ENCODE peak calls at places on chromosomes 5 and 9, in seven cellular contexts. X, Y, N, G, Q, J and U are unnamed samples.

GRCh38 chr5:170752257-170753215 is 31.0 kb upstream of the GABRP start:
- DNase-seq in X (no peak), Y (no peak), N (no peak), G (no peak), Q (no peak), J (peak), U (no peak)

GRCh38 chr5:42951169-42951846 is 88.8 kb downstream of the ANXA2R start:
- DNase-seq in X (no peak), Y (no peak), N (peak), G (peak), Q (peak), J (no peak), U (no peak)

GRCh38 chr9:4022435-4023067 is 277.3 kb downstream of the GLIS3 start:
- DNase-seq in X (no peak), Y (no peak), N (no peak), G (no peak), Q (no peak), J (no peak), U (no peak)

GRCh38 chr9:120723547-120723946 is 9.3 kb upstream of the MEGF9 start:
- DNase-seq in X (peak), Y (no peak), N (no peak), G (no peak), Q (no peak), J (no peak), U (no peak)

GRCh38 chr9:113542016-113542415 is 78.5 kb downstream of the RGS3 start:
- DNase-seq in X (no peak), Y (no peak), N (no peak), G (no peak), Q (no peak), J (peak), U (no peak)

GRCh38 chr9:132451276-132451675 is 41.3 kb downstream of the CFAP77 start:
- DNase-seq in X (no peak), Y (no peak), N (no peak), G (peak), Q (no peak), J (no peak), U (no peak)

GRCh38 chr5:142685418-142686209 is at the start of gene FGF1:
- DNase-seq in X (peak), Y (no peak), N (peak), G (no peak), Q (peak), J (peak), U (no peak)

GRCh38 chr9:137647096-137647709 is 28.4 kb downstream of the EHMT1 start:
- DNase-seq in X (no peak), Y (no peak), N (no peak), G (no peak), Q (no peak), J (no peak), U (peak)

GRCh38 chr5:119321569-119322311 is 34.1 kb upstream of the TNFAIP8 start:
- DNase-seq in X (no peak), Y (no peak), N (no peak), G (no peak), Q (no peak), J (no peak), U (no peak)

GRCh38 chr5:41876678-41877077 is 6.5 kb upstream of the OXCT1 start:
- DNase-seq in X (no peak), Y (no peak), N (no peak), G (no peak), Q (no peak), J (no peak), U (no peak)

GRCh38 chr5:57316798-57317327 is 143.0 kb downstream of the GPBP1 start:
- DNase-seq in X (peak), Y (peak), N (no peak), G (no peak), Q (no peak), J (no peak), U (no peak)

GRCh38 chr5:173394701-173395100 is 66.5 kb upstream of the STC2 start:
- DNase-seq in X (no peak), Y (peak), N (no peak), G (no peak), Q (no peak), J (no peak), U (no peak)

GRCh38 chr5:138064526-138064925 is 19.3 kb upstream of the WNT8A start:
- DNase-seq in X (no peak), Y (no peak), N (no peak), G (no peak), Q (no peak), J (peak), U (no peak)

GRCh38 chr9:124263158-124263557 is 5.4 kb downstream of the NEK6 start:
- DNase-seq in X (no peak), Y (no peak), N (no peak), G (no peak), Q (peak), J (no peak), U (no peak)

GRCh38 chr5:63960646-63961045 is 1.6 kb downstream of the HTR1A start:
- DNase-seq in X (no peak), Y (no peak), N (no peak), G (no peak), Q (peak), J (no peak), U (peak)

GRCh38 chr9:135077497-135078200 is 9.8 kb upstream of the OLFM1 start:
- DNase-seq in X (peak), Y (peak), N (peak), G (no peak), Q (peak), J (peak), U (no peak)

GRCh38 chr5:132655821-132656773 is 1.9 kb upstream of the IL13 start:
- DNase-seq in X (peak), Y (no peak), N (no peak), G (peak), Q (peak), J (peak), U (no peak)

GRCh38 chr9:18820566-18821095 is 212.4 kb downstream of the SAXO1 start:
- DNase-seq in X (no peak), Y (no peak), N (no peak), G (no peak), Q (no peak), J (no peak), U (no peak)

GRCh38 chr5:149317281-149318048 is 27.8 kb upstream of the GRPEL2 start:
- DNase-seq in X (peak), Y (peak), N (no peak), G (peak), Q (peak), J (peak), U (no peak)

GRCh38 chr5:8633706-8634105 is 764.8 kb downstream of the MTRR start:
- DNase-seq in X (peak), Y (peak), N (no peak), G (no peak), Q (no peak), J (no peak), U (no peak)

GRCh38 chr9:29214162-29214520 is 1640.9 kb upstream of the C9orf72 start:
- DNase-seq in X (peak), Y (peak), N (no peak), G (no peak), Q (peak), J (peak), U (no peak)

GRCh38 chr9:132161743-132162187 is at the start of gene NTNG2:
- DNase-seq in X (no peak), Y (no peak), N (no peak), G (peak), Q (no peak), J (no peak), U (no peak)

GRCh38 chr9:76637426-76637825 is 126.8 kb upstream of the PCA3 start:
- DNase-seq in X (no peak), Y (no peak), N (no peak), G (no peak), Q (no peak), J (no peak), U (no peak)

GRCh38 chr5:99104538-99105132 is 175.8 kb upstream of the CHD1 start:
- DNase-seq in X (peak), Y (peak), N (no peak), G (no peak), Q (peak), J (no peak), U (no peak)

GRCh38 chr9:107274953-107275422 is 8.1 kb upstream of the RAD23B start:
- DNase-seq in X (peak), Y (peak), N (no peak), G (no peak), Q (no peak), J (no peak), U (no peak)

GRCh38 chr9:135971892-135972291 is 10.7 kb upstream of the UBAC1 start:
- DNase-seq in X (no peak), Y (peak), N (no peak), G (peak), Q (no peak), J (peak), U (no peak)

GRCh38 chr9:133075925-133076324 is 14.1 kb downstream of the CEL start:
- DNase-seq in X (peak), Y (peak), N (no peak), G (no peak), Q (no peak), J (no peak), U (no peak)

GRCh38 chr5:7714697-7715096 is 136.2 kb downstream of the CFAP90 start:
- DNase-seq in X (no peak), Y (no peak), N (no peak), G (no peak), Q (no peak), J (no peak), U (peak)

GRCh38 chr5:174100490-174100889 is 55.0 kb downstream of the NSG2 start:
- DNase-seq in X (no peak), Y (no peak), N (no peak), G (no peak), Q (no peak), J (peak), U (no peak)

GRCh38 chr5:180792287-180792964 is 10.2 kb downstream of the MGAT1 start:
- DNase-seq in X (no peak), Y (no peak), N (no peak), G (no peak), Q (no peak), J (no peak), U (peak)

GRCh38 chr9:38075272-38075671 is 6.2 kb upstream of the SHB start:
- DNase-seq in X (no peak), Y (no peak), N (no peak), G (no peak), Q (no peak), J (peak), U (no peak)

GRCh38 chr5:128708841-128709240 is 170.8 kb upstream of the FBN2 start:
- DNase-seq in X (no peak), Y (no peak), N (no peak), G (no peak), Q (no peak), J (no peak), U (no peak)

GRCh38 chr9:92770005-92770995 is 5.7 kb upstream of the BICD2 start:
- DNase-seq in X (no peak), Y (no peak), N (no peak), G (no peak), Q (no peak), J (peak), U (no peak)

GRCh38 chr5:172881691-172882370 is 47.8 kb downstream of the ERGIC1 start:
- DNase-seq in X (peak), Y (peak), N (no peak), G (peak), Q (no peak), J (no peak), U (no peak)

GRCh38 chr5:93512799-93513198 is 68.2 kb downstream of the NR2F1-AS1 start:
- DNase-seq in X (peak), Y (peak), N (no peak), G (no peak), Q (no peak), J (no peak), U (no peak)

GRCh38 chr9:71483457-71483856 is 284.9 kb downstream of the CEMIP2 start:
- DNase-seq in X (no peak), Y (no peak), N (no peak), G (no peak), Q (peak), J (no peak), U (no peak)

GRCh38 chr9:134276463-134277245 is 49.6 kb upstream of the RXRA start:
- DNase-seq in X (no peak), Y (no peak), N (no peak), G (no peak), Q (no peak), J (no peak), U (no peak)